ENCODE peak calls at places on chromosome 10, in five cellular contexts. D is stimulated activated naive CD8-positive, alpha-beta T cell treated with anti-CD3 and anti-CD28 coated beads, Interleukin-15, Interleukin-2, amounts not matched to agents 100 U/mL and 50 U/mL, for 24 hours; F is mammary epithelial cell; K is mesendoderm; S is activated CD4-positive, CD25-positive, alpha-beta regulatory T cell. N is an unnamed sample.

GRCh38 chr10:133442967-133443924 is 10.5 kb upstream of the SCART1 start:
- DNase-seq in D (no peak), F (no peak), K (no peak), S (no peak), N (no peak)

GRCh38 chr10:52631146-52631545 is 141.4 kb downstream of the MBL2 start:
- DNase-seq in D (no peak), F (no peak), K (no peak), S (no peak), N (no peak)

GRCh38 chr10:77737608-77738007 is 100.0 kb upstream of the KCNMA1 start:
- DNase-seq in D (no peak), F (peak; percentile 95), K (no peak), S (no peak), N (no peak)

GRCh38 chr10:67969875-67970274 is 85.4 kb downstream of the SIRT1 start:
- DNase-seq in D (no peak), F (no peak), K (peak; percentile 7), S (no peak), N (no peak)

GRCh38 chr10:13276749-13277394 is 23.0 kb downstream of the PHYH start:
- DNase-seq in D (no peak), F (no peak), K (no peak), S (no peak), N (peak; percentile 20)

GRCh38 chr10:93535293-93535692 is 31.2 kb upstream of the FFAR4 start:
- DNase-seq in D (no peak), F (no peak), K (peak; percentile 35), S (no peak), N (no peak)

GRCh38 chr10:73577788-73578187 is 13.4 kb downstream of the USP54 start:
- DNase-seq in D (no peak), F (peak; percentile 83), K (peak; percentile 57), S (no peak), N (peak; percentile 62)

GRCh38 chr10:87961314-87961713 is 97.9 kb downstream of the PTEN start:
- DNase-seq in D (no peak), F (no peak), K (no peak), S (no peak), N (no peak)

GRCh38 chr10:132272061-132272766 is 35.5 kb downstream of the STK32C start:
- DNase-seq in D (no peak), F (no peak), K (no peak), S (no peak), N (peak; percentile 76)

GRCh38 chr10:14571866-14572507 is 202.7 kb downstream of the FAM107B start:
- DNase-seq in D (peak; percentile 51), F (no peak), K (no peak), S (no peak), N (peak; percentile 70)

GRCh38 chr10:96089670-96090462 is 40.2 kb upstream of the ZNF518A start:
- DNase-seq in D (peak; percentile 92), F (peak; percentile 93), K (peak; percentile 85), S (peak; percentile 76), N (peak; percentile 97)

GRCh38 chr10:76583711-76584161 is 1053.9 kb downstream of the KCNMA1 start:
- DNase-seq in D (no peak), F (peak; percentile 82), K (peak; percentile 86), S (no peak), N (no peak)

GRCh38 chr10:50432610-50433009 is 181.3 kb upstream of the ASAH2 start:
- DNase-seq in D (no peak), F (no peak), K (no peak), S (no peak), N (no peak)